ENCODE peak calls at places on chromosomes 16 and 17, in nine cellular contexts. P is stimulated activated CD4-positive, alpha-beta T cell treated with anti-CD3 and anti-CD28 coated beads, TNF-alpha, amount 100 ng/mL, for 1 hour; M is Calu3; G is caudate nucleus; X is naive thymus-derived CD8-positive, alpha-beta T cell; Z is GM13976; W is activated naive CD4-positive, alpha-beta T cell; N is AG10803; D is AG20443. L is an unnamed sample.

GRCh38 chr17:8100149-8100548 is 12.6 kb upstream of the ALOX12B start:
- DNase-seq in W (no peak), D (no peak), Z (no peak), P (no peak), X (no peak), M (no peak), N (no peak), G (no peak), L (no peak)

GRCh38 chr17:5971969-5972368 is 98.2 kb upstream of the WSCD1 start:
- DNase-seq in G (no peak), M (no peak), P (no peak), X (no peak), N (no peak), D (no peak), W (no peak), Z (no peak), L (no peak)

GRCh38 chr17:76271669-76272540 is 6.8 kb downstream of the UBALD2 start:
- DNase-seq in P (peak), N (no peak), Z (peak), G (no peak), D (no peak), X (peak), W (peak), M (no peak), L (no peak)

GRCh38 chr16:27251561-27252205 is 16.9 kb downstream of the NSMCE1 start:
- DNase-seq in W (no peak), D (no peak), M (no peak), N (no peak), Z (no peak), X (no peak), G (no peak), P (no peak), L (no peak)

GRCh38 chr17:4950075-4950756 is 703 bp upstream of the ENO3 start:
- DNase-seq in N (no peak), D (no peak), X (no peak), G (no peak), Z (no peak), P (no peak), M (peak), W (peak), L (peak)

GRCh38 chr16:53094013-53094630 is 39.3 kb downstream of the CHD9 start:
- DNase-seq in P (no peak), G (peak), M (peak), Z (peak), N (no peak), W (no peak), D (no peak), X (no peak), L (peak)

GRCh38 chr16:28873543-28874201 is 4.6 kb upstream of the ATP2A1 start:
- DNase-seq in G (no peak), M (peak), D (peak), P (peak), W (no peak), N (no peak), Z (peak), X (peak), L (no peak)

GRCh38 chr17:82929011-82929622 is 89.3 kb upstream of the ZNF750 start:
- DNase-seq in G (no peak), W (no peak), M (no peak), Z (no peak), X (no peak), P (no peak), D (no peak), N (no peak), L (peak)

GRCh38 chr17:58319181-58320162 is 9.1 kb downstream of the TSPOAP1 start:
- DNase-seq in M (no peak), Z (no peak), D (no peak), P (no peak), G (no peak), N (no peak), W (no peak), X (no peak), L (peak)

GRCh38 chr16:49281481-49281842 is at the start of gene CBLN1:
- DNase-seq in Z (no peak), G (no peak), M (no peak), X (no peak), P (no peak), D (no peak), N (no peak), W (no peak), L (no peak)

GRCh38 chr17:62614142-62614541 is 13.3 kb upstream of the MRC2 start:
- DNase-seq in Z (no peak), W (no peak), D (peak), X (no peak), G (no peak), N (peak), P (no peak), M (no peak), L (no peak)

GRCh38 chr16:3740934-3741333 is 23.6 kb upstream of the TRAP1 start:
- DNase-seq in D (no peak), Z (no peak), G (no peak), N (no peak), W (no peak), M (no peak), X (no peak), P (no peak), L (no peak)

GRCh38 chr16:57600048-57600835 is 28.2 kb upstream of the ADGRG1 start:
- DNase-seq in M (peak), Z (peak), G (peak), X (no peak), N (peak), W (no peak), D (peak), P (no peak), L (peak)

GRCh38 chr16:58487566-58488351 is 12.2 kb upstream of the NDRG4 start:
- DNase-seq in W (peak), G (peak), D (peak), N (peak), X (peak), Z (peak), M (peak), P (peak), L (peak)

GRCh38 chr17:82566129-82566995 is 46.8 kb downstream of the FOXK2 start:
- DNase-seq in M (no peak), P (no peak), Z (no peak), W (no peak), D (no peak), N (no peak), X (no peak), G (no peak), L (no peak)

GRCh38 chr16:30092373-30093010 is 768 bp upstream of the TBX6 start:
- DNase-seq in G (peak), Z (peak), N (peak), W (no peak), X (peak), M (peak), P (peak), D (peak), L (peak)

GRCh38 chr16:72913551-72913950 is 134.4 kb downstream of the ZFHX3 start:
- DNase-seq in N (no peak), W (no peak), Z (no peak), G (no peak), M (no peak), D (no peak), X (no peak), P (no peak), L (no peak)

GRCh38 chr17:82175951-82176350 is 36.7 kb downstream of the CCDC57 start:
- DNase-seq in G (no peak), M (no peak), N (no peak), W (no peak), D (no peak), X (no peak), Z (no peak), P (no peak), L (no peak)

GRCh38 chr16:89410794-89411309 is 79.5 kb downstream of the ANKRD11 start:
- DNase-seq in X (peak), M (peak), N (peak), D (peak), Z (no peak), P (no peak), G (peak), W (no peak), L (peak)

GRCh38 chr17:38636054-38636453 is 30.3 kb upstream of the SRCIN1 start:
- DNase-seq in M (no peak), Z (no peak), P (no peak), G (no peak), D (no peak), W (no peak), N (no peak), X (no peak), L (no peak)

GRCh38 chr17:32120086-32120485 is 22.2 kb upstream of the RHOT1 start:
- DNase-seq in X (no peak), G (no peak), D (no peak), P (no peak), W (no peak), N (no peak), Z (no peak), M (no peak), L (no peak)

GRCh38 chr17:2060681-2061440 is 6.0 kb downstream of the HIC1 start:
- DNase-seq in X (no peak), D (no peak), G (no peak), M (no peak), W (no peak), P (no peak), Z (peak), N (no peak), L (no peak)

GRCh38 chr17:69175812-69176517 is 34.3 kb upstream of the ABCA6 start:
- DNase-seq in X (no peak), Z (no peak), D (no peak), M (peak), P (no peak), G (no peak), N (peak), W (no peak), L (no peak)

GRCh38 chr17:73791121-73791520 is 146.9 kb upstream of the SDK2 start:
- DNase-seq in N (no peak), G (no peak), M (no peak), P (no peak), W (no peak), Z (no peak), X (no peak), D (no peak), L (no peak)

GRCh38 chr16:10979717-10980601 is 35.6 kb downstream of the CLEC16A start:
- DNase-seq in X (no peak), W (no peak), D (peak), N (peak), G (peak), P (no peak), M (no peak), Z (no peak), L (no peak)

GRCh38 chr16:85285681-85286065 is 173.4 kb upstream of the CIBAR2 start:
- DNase-seq in X (no peak), N (peak), Z (no peak), M (no peak), P (no peak), W (no peak), D (no peak), G (no peak), L (no peak)

GRCh38 chr16:57859331-57859730 is 57.0 kb upstream of the KIFC3 start:
- DNase-seq in M (peak), D (no peak), Z (no peak), P (no peak), W (no peak), X (no peak), G (no peak), N (peak), L (no peak)

GRCh38 chr16:56349711-56350161 is 75.6 kb downstream of the AMFR start:
- DNase-seq in G (no peak), N (no peak), W (no peak), P (no peak), Z (no peak), M (no peak), X (no peak), D (no peak), L (no peak)

GRCh38 chr17:65953316-65954147 is 238.4 kb downstream of the CEP112 start:
- DNase-seq in X (no peak), Z (no peak), P (no peak), M (no peak), N (no peak), W (no peak), G (no peak), D (no peak), L (no peak)

GRCh38 chr17:66357037-66357436 is 54.6 kb downstream of the PRKCA start:
- DNase-seq in W (no peak), G (no peak), N (no peak), P (no peak), M (no peak), D (no peak), X (no peak), Z (no peak), L (no peak)

GRCh38 chr17:16007439-16007838 is 7.8 kb downstream of the TTC19 start:
- DNase-seq in P (no peak), X (no peak), D (no peak), M (no peak), N (no peak), Z (no peak), W (no peak), G (no peak), L (no peak)

GRCh38 chr16:77223184-77223583 is 24.0 kb downstream of the SYCE1L start:
- DNase-seq in P (no peak), X (no peak), G (no peak), M (no peak), N (no peak), D (no peak), W (no peak), Z (peak), L (no peak)